ENCODE peak calls at places on chromosomes 1 and 21, in seven cellular contexts. X, F, G, V, N, W and K are unnamed samples.

GRCh38 chr1:213256438-213257087 is 205.5 kb downstream of the RPS6KC1 start:
- DNase-seq in V (no peak), N (no peak), X (no peak), F (no peak), G (no peak), W (no peak), K (no peak)

GRCh38 chr21:39676054-39676771 is 63.5 kb downstream of the B3GALT5 start:
- DNase-seq in W (no peak), N (no peak), V (no peak), X (no peak), G (peak; percentile 53), F (no peak), K (peak; percentile 72)

GRCh38 chr21:38768385-38769071 is 37.2 kb upstream of the ETS2 start:
- DNase-seq in X (no peak), W (no peak), N (peak; percentile 35), V (peak; percentile 19), G (peak; percentile 95), F (peak; percentile 96), K (no peak)

GRCh38 chr1:31523012-31523411 is 53.3 kb upstream of the TINAGL1 start:
- DNase-seq in F (no peak), V (no peak), N (no peak), G (no peak), W (no peak), X (no peak), K (no peak)

GRCh38 chr1:33612877-33613487 is 140.5 kb downstream of the ZSCAN20 start:
- DNase-seq in X (peak; percentile 80), W (peak; percentile 79), F (peak; percentile 43), G (peak; percentile 80), N (peak; percentile 72), V (peak; percentile 57), K (peak; percentile 22)

GRCh38 chr1:220011620-220012019 is 34.7 kb downstream of the EPRS1 start:
- DNase-seq in G (no peak), W (no peak), V (no peak), N (no peak), F (no peak), X (no peak), K (no peak)

GRCh38 chr1:86119214-86119764 is 37.3 kb downstream of the COL24A1 start:
- DNase-seq in G (no peak), N (no peak), W (no peak), V (no peak), F (no peak), X (no peak), K (no peak)

GRCh38 chr1:209601809-209602657 is 18.5 kb downstream of the CAMK1G start:
- DNase-seq in N (no peak), F (no peak), V (peak; percentile 15), W (peak; percentile 36), G (peak; percentile 66), X (no peak), K (no peak)

GRCh38 chr1:83775977-83776603 is 222.8 kb downstream of the TTLL7 start:
- DNase-seq in N (no peak), V (no peak), W (no peak), G (no peak), F (no peak), X (no peak), K (no peak)

GRCh38 chr1:183887826-183888819 is 83.2 kb downstream of the RGL1 start:
- DNase-seq in G (no peak), F (no peak), V (no peak), N (no peak), X (no peak), W (no peak), K (no peak)

GRCh38 chr1:23118957-23119792 is 49.5 kb downstream of the LUZP1 start:
- DNase-seq in G (peak; percentile 54), N (no peak), V (no peak), W (no peak), F (no peak), X (no peak), K (no peak)

GRCh38 chr1:42925132-42925769 is 33.4 kb downstream of the SLC2A1 start:
- DNase-seq in F (no peak), W (no peak), X (no peak), G (no peak), V (no peak), N (no peak), K (no peak)

DNA sequence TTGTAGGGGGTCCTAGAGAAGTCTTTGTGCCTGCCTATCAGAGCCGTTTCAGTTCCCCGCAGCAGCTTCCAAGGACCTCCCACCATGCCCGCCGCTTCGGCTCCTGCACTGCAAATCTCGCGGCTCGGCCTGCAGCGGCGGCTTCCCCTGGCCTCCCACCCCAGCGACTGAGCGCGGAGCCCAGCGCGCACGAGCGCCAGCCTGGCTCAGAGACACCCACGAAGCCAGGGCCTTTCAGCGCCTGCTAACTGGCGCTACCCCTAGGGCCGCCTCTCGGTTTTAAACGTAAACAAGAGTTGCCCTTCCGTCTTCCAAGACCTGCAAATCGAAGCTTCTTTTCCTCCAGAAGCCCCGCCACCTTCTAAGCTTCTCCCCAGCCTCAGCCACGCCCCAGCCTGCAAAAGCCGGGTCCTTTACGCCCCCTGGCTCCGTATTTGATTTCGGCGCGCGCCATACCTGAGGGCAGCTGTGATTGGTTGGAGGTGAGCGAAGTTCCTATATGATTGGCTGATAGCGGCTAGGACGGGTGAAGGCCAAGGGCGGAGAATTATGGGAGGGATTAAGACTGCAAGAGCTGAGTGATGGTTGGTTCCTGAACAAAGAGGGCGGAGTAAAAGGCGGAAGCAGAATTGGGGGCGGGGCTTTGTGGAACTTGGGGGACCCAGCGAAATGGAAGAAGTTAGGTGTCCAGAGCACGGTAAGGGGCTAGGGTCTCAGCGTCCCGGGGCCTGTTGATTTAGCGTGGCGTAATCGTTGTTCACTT is at the start of gene TTF2:
- DNase-seq in X (peak; percentile 95), F (peak; percentile 92), G (peak; percentile 97), V (peak; percentile 99), N (peak; percentile 96), W (peak; percentile 93), K (peak; percentile 93)
- TF ChIP-seq CTCF in X (no peak), F (peak; percentile 30), G (peak; percentile 38), V (peak; percentile 21), N (peak; percentile 12), W (peak; percentile 23), K (no peak)

GRCh38 chr21:44996983-44997936 is 57.4 kb downstream of the SLX9 start:
- DNase-seq in V (no peak), G (no peak), X (no peak), F (no peak), N (no peak), W (peak; percentile 16), K (no peak)

GRCh38 chr21:44994581-44995171 is 54.8 kb downstream of the SLX9 start:
- DNase-seq in V (no peak), G (no peak), W (peak; percentile 29), X (no peak), F (no peak), N (no peak), K (peak; percentile 69)

GRCh38 chr21:44996501-44996921 is 56.7 kb downstream of the SLX9 start:
- DNase-seq in F (no peak), W (peak; percentile 12), X (no peak), G (no peak), V (no peak), N (no peak), K (no peak)

GRCh38 chr21:44995257-44995941 is 55.6 kb downstream of the SLX9 start:
- DNase-seq in X (no peak), F (no peak), G (no peak), W (peak; percentile 18), V (no peak), N (no peak), K (no peak)

GRCh38 chr21:44996096-44996495 is 56.3 kb downstream of the SLX9 start:
- DNase-seq in G (no peak), V (no peak), F (no peak), N (no peak), X (no peak), W (peak; percentile 17), K (no peak)
- TF ChIP-seq CTCF in G (no peak), V (no peak), F (no peak), N (no peak), X (no peak), W (no peak), K (no peak)

DNA sequence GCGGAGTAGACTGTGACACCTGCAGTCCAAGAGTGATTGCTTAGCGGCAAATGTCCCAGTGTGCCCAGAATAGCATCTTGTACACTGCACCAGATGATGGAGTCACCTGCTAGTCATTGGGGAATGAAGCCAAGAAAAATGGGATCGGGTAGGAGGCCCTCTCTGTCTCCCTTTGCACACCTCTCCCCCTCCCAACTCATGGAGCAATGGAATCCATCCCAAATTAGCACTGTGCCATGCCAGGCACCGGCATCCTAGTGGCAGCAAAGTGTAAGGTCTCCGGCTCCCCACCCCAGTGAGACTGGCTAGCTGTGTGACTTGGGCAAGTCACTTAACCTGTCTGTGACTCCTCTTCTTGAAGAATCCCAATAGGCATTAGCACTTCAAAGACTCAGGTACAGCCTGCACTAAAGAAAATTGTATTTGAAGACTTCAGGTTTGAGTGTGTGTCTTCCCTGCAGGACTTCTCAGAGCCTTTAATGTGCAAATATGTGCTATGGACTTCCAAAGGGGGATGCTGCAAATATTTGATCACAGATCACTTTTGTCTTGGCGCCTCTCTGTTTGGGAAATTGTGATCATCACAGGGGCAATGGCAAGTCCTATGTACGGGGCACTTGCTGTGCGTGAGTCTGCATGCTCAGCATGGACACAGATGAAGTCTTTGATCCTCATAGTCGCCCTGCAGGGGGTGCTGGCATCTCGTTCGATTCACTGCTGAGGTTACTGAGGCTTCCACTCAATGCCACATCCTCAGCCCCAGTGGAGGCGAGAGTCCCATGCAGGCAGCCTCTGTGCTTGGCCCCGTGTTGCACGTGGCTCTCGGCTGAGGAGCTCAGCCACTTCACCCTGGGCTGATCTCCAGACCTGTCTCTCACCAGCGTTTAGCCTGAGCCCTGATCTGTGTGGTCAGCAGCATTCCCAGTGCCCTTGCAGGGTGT is 272.9 kb upstream of the C1orf174 start:
- DNase-seq in W (no peak), V (peak; percentile 84), G (no peak), F (no peak), N (peak; percentile 6), X (no peak), K (peak; percentile 13)
- TF ChIP-seq CTCF in W (no peak), V (peak; percentile 80), G (no peak), F (no peak), N (no peak), X (no peak), K (no peak)

GRCh38 chr1:6185635-6186382 is 5.7 kb upstream of the CHD5 start:
- DNase-seq in F (no peak), N (no peak), V (peak; percentile 54), G (peak; percentile 49), W (no peak), X (no peak), K (no peak)
- TF ChIP-seq CTCF in F (peak; percentile 52), N (peak; percentile 53), V (peak; percentile 82), G (peak; percentile 53), W (peak; percentile 57), X (peak; percentile 49), K (no peak)

GRCh38 chr1:228194436-228194835 is 13.4 kb upstream of the OBSCN start:
- DNase-seq in X (no peak), N (no peak), W (no peak), V (no peak), G (no peak), F (no peak), K (no peak)

GRCh38 chr1:228197555-228198147 is 10.2 kb upstream of the OBSCN start:
- DNase-seq in V (no peak), G (no peak), X (no peak), N (no peak), F (no peak), W (no peak), K (no peak)

GRCh38 chr1:228194921-228195812 is 12.7 kb upstream of the OBSCN start:
- DNase-seq in W (no peak), V (no peak), X (no peak), N (no peak), F (no peak), G (no peak), K (no peak)

GRCh38 chr1:228198977-228199590 is 8.8 kb upstream of the OBSCN start:
- DNase-seq in W (no peak), X (no peak), F (no peak), N (no peak), V (peak; percentile 29), G (peak; percentile 2), K (no peak)
- TF ChIP-seq CTCF in W (no peak), X (no peak), F (no peak), N (no peak), V (no peak), G (no peak), K (no peak)

GRCh38 chr21:44911384-44912157 is 9.1 kb downstream of the ITGB2 start:
- DNase-seq in W (no peak), X (no peak), G (no peak), N (peak; percentile 61), F (no peak), V (peak; percentile 48), K (peak; percentile 89)
- TF ChIP-seq CTCF in W (no peak), X (no peak), G (no peak), N (peak; percentile 71), F (no peak), V (peak; percentile 70), K (peak; percentile 70)